ENCODE peak calls at places on chromosomes 13 and 19, in four cellular contexts. F is heart left ventricle, E is tibial nerve, V is left ventricle myocardium inferior. Q is an unnamed sample.

GRCh38 chr19:39341122-39341719 is 1.0 kb upstream of the SAMD4B start:
- DNase-seq in V (peak), E (no peak), F (peak), Q (peak)

GRCh38 chr13:25911020-25911419 is 140.8 kb downstream of the SHISA2 start:
- DNase-seq in V (no peak), E (no peak), F (no peak), Q (no peak)

GRCh38 chr19:719636-720377 is 11.1 kb downstream of the PALM start:
- DNase-seq in V (no peak), F (no peak), E (no peak), Q (no peak)

GRCh38 chr19:45402469-45403070 is 2.3 kb downstream of the PPP1R13L start:
- DNase-seq in V (peak), E (no peak), F (peak), Q (no peak)

GRCh38 chr19:46271488-46272197 is 25.2 kb upstream of the HIF3A start:
- DNase-seq in F (no peak), E (no peak), V (no peak), Q (no peak)

GRCh38 chr13:43074824-43075510 is 51.6 kb downstream of the DNAJC15 start:
- DNase-seq in V (no peak), E (no peak), F (no peak), Q (no peak)

GRCh38 chr19:28294395-28294794 is 918.6 kb downstream of the UQCRFS1 start:
- DNase-seq in F (peak), V (no peak), E (no peak), Q (no peak)

GRCh38 chr19:46471116-46471733 is at the start of gene PNMA8A:
- DNase-seq in E (no peak), V (peak), F (peak), Q (peak)

GRCh38 chr19:43809762-43810696 is 7.8 kb upstream of the LYPD5 start:
- DNase-seq in E (no peak), F (no peak), V (no peak), Q (no peak)

GRCh38 chr19:22286151-22286810 is at the start of gene ZNF729:
- DNase-seq in F (peak), V (no peak), E (no peak), Q (no peak)

GRCh38 chr19:11346104-11346940 is at the start of the genes CCDC159 and TMEM205:
- DNase-seq in F (peak), V (peak), E (peak), Q (peak)
- TF ChIP-seq CTCF in F (peak), V (peak), E (peak), Q (no peak)

GRCh38 chr19:4054471-4055208 is 12.1 kb downstream of the ZBTB7A start:
- DNase-seq in E (no peak), V (no peak), F (no peak), Q (no peak)

GRCh38 chr19:4053423-4054324 is 13.0 kb downstream of the ZBTB7A start:
- DNase-seq in V (no peak), E (no peak), F (no peak), Q (no peak)

GRCh38 chr19:4052993-4053422 is 13.7 kb downstream of the ZBTB7A start:
- DNase-seq in V (no peak), F (no peak), E (no peak), Q (no peak)

GRCh38 chr19:4051175-4052101 is 15.3 kb downstream of the ZBTB7A start:
- DNase-seq in V (no peak), F (no peak), E (no peak), Q (no peak)

GRCh38 chr19:4052114-4052992 is 14.3 kb downstream of the ZBTB7A start:
- DNase-seq in V (no peak), F (peak), E (no peak), Q (no peak)
- H3K4me3 ChIP-seq in V (peak), F (peak), E (no peak), Q (peak)

GRCh38 chr13:29597246-29597645 is 1.8 kb upstream of the SLC7A1 start:
- DNase-seq in E (no peak), F (no peak), V (no peak), Q (no peak)

GRCh38 chr13:29594310-29594709 is 1.2 kb downstream of the SLC7A1 start:
- DNase-seq in V (no peak), F (peak), E (peak), Q (peak)

GRCh38 chr13:29594710-29595379 is 643 bp downstream of the SLC7A1 start:
- DNase-seq in E (peak), V (peak), F (peak), Q (peak)

GRCh38 chr13:29596064-29596418 is 553 bp upstream of the SLC7A1 start:
- DNase-seq in E (no peak), F (no peak), V (no peak), Q (no peak)

GRCh38 chr13:29595380-29596063 is at the start of gene SLC7A1:
- DNase-seq in F (peak), E (peak), V (peak), Q (peak)
- TF ChIP-seq CTCF in F (no peak), E (peak), V (no peak), Q (no peak)

GRCh38 chr19:48726573-48726972 is 7.0 kb upstream of the MAMSTR start:
- DNase-seq in E (no peak), F (no peak), V (no peak), Q (no peak)
- H3K4me3 ChIP-seq in E (no peak), F (no peak), V (no peak), Q (no peak)

GRCh38 chr19:5820785-5821184 is 15.9 kb downstream of the NRTN start:
- DNase-seq in V (no peak), E (no peak), F (no peak), Q (no peak)

GRCh38 chr19:5824791-5825577 is 14.5 kb downstream of the FUT6 start:
- DNase-seq in V (no peak), F (no peak), E (no peak), Q (no peak)

GRCh38 chr19:5821521-5822180 is 16.8 kb downstream of the NRTN start:
- DNase-seq in F (no peak), E (no peak), V (no peak), Q (no peak)

GRCh38 chr19:5822181-5822844 is 17.2 kb downstream of the FUT6 start:
- DNase-seq in E (no peak), V (no peak), F (no peak), Q (no peak)

GRCh38 chr19:5823579-5824281 is 15.8 kb downstream of the FUT6 start:
- DNase-seq in F (no peak), E (no peak), V (no peak), Q (no peak)
- TF ChIP-seq CTCF in F (no peak), E (no peak), V (no peak), Q (no peak)